ENCODE peak calls at places on chromosomes 5 and 9, in six cellular contexts. One of them, this sample, is unnamed.

GRCh38 chr5:178207183-178207916 is 3.0 kb downstream of the HNRNPAB start:
- DNase-seq in NCI-H2107: no peak
- DNase-seq in stimulated activated CD4-positive, alpha-beta T cell treated with anti-CD3 and anti-CD28 coated beads, Interleukin-2, amount 100 ng/mL, for 24 hours: no peak
- DNase-seq in fibroblast of lung: peak
- DNase-seq in omental fat pad: peak
- DNase-seq in GM18507: no peak
- DNase-seq in this sample: no peak

GRCh38 chr5:108382784-108383358 is 973 bp upstream of the FBXL17 start:
- DNase-seq in NCI-H2107: no peak
- DNase-seq in stimulated activated CD4-positive, alpha-beta T cell treated with anti-CD3 and anti-CD28 coated beads, Interleukin-2, amount 100 ng/mL, for 24 hours: no peak
- DNase-seq in fibroblast of lung: no peak
- DNase-seq in omental fat pad: no peak
- DNase-seq in GM18507: no peak
- DNase-seq in this sample: no peak

GRCh38 chr5:145471831-145472616 is 363.1 kb downstream of the PRELID2 start:
- DNase-seq in NCI-H2107: no peak
- DNase-seq in stimulated activated CD4-positive, alpha-beta T cell treated with anti-CD3 and anti-CD28 coated beads, Interleukin-2, amount 100 ng/mL, for 24 hours: no peak
- DNase-seq in fibroblast of lung: peak
- DNase-seq in omental fat pad: no peak
- DNase-seq in GM18507: no peak
- DNase-seq in this sample: no peak

GRCh38 chr5:110255194-110255593 is 471.3 kb downstream of the TMEM232 start:
- DNase-seq in NCI-H2107: no peak
- DNase-seq in stimulated activated CD4-positive, alpha-beta T cell treated with anti-CD3 and anti-CD28 coated beads, Interleukin-2, amount 100 ng/mL, for 24 hours: no peak
- DNase-seq in fibroblast of lung: no peak
- DNase-seq in omental fat pad: no peak
- DNase-seq in GM18507: no peak
- DNase-seq in this sample: no peak

GRCh38 chr9:115209601-115210306 is 91.8 kb upstream of the TNC start:
- DNase-seq in NCI-H2107: no peak
- DNase-seq in stimulated activated CD4-positive, alpha-beta T cell treated with anti-CD3 and anti-CD28 coated beads, Interleukin-2, amount 100 ng/mL, for 24 hours: no peak
- DNase-seq in fibroblast of lung: peak
- DNase-seq in omental fat pad: no peak
- DNase-seq in GM18507: no peak
- DNase-seq in this sample: no peak

GRCh38 chr5:131186561-131187256 is 16.0 kb downstream of the LYRM7 start:
- DNase-seq in NCI-H2107: no peak
- DNase-seq in stimulated activated CD4-positive, alpha-beta T cell treated with anti-CD3 and anti-CD28 coated beads, Interleukin-2, amount 100 ng/mL, for 24 hours: no peak
- DNase-seq in fibroblast of lung: peak
- DNase-seq in omental fat pad: no peak
- DNase-seq in GM18507: no peak
- DNase-seq in this sample: no peak

GRCh38 chr9:116153765-116154333 is at the start of gene PAPPA:
- DNase-seq in NCI-H2107: no peak
- DNase-seq in stimulated activated CD4-positive, alpha-beta T cell treated with anti-CD3 and anti-CD28 coated beads, Interleukin-2, amount 100 ng/mL, for 24 hours: no peak
- DNase-seq in fibroblast of lung: no peak
- DNase-seq in omental fat pad: no peak
- DNase-seq in GM18507: no peak
- DNase-seq in this sample: no peak

GRCh38 chr5:65263291-65263690 is 218.4 kb downstream of the ADAMTS6 start:
- DNase-seq in NCI-H2107: no peak
- DNase-seq in stimulated activated CD4-positive, alpha-beta T cell treated with anti-CD3 and anti-CD28 coated beads, Interleukin-2, amount 100 ng/mL, for 24 hours: no peak
- DNase-seq in fibroblast of lung: peak
- DNase-seq in omental fat pad: no peak
- DNase-seq in GM18507: no peak
- DNase-seq in this sample: no peak

GRCh38 chr9:71619926-71620325 is 148.4 kb downstream of the CEMIP2 start:
- DNase-seq in NCI-H2107: no peak
- DNase-seq in stimulated activated CD4-positive, alpha-beta T cell treated with anti-CD3 and anti-CD28 coated beads, Interleukin-2, amount 100 ng/mL, for 24 hours: no peak
- DNase-seq in fibroblast of lung: no peak
- DNase-seq in omental fat pad: no peak
- DNase-seq in GM18507: no peak
- DNase-seq in this sample: no peak

GRCh38 chr9:71681708-71682268 is 86.5 kb downstream of the CEMIP2 start:
- DNase-seq in NCI-H2107: no peak
- DNase-seq in stimulated activated CD4-positive, alpha-beta T cell treated with anti-CD3 and anti-CD28 coated beads, Interleukin-2, amount 100 ng/mL, for 24 hours: no peak
- DNase-seq in fibroblast of lung: peak
- DNase-seq in omental fat pad: no peak
- DNase-seq in GM18507: no peak
- DNase-seq in this sample: no peak

GRCh38 chr9:69019808-69020207 is 5.9 kb upstream of the PRKACG start:
- DNase-seq in NCI-H2107: no peak
- DNase-seq in stimulated activated CD4-positive, alpha-beta T cell treated with anti-CD3 and anti-CD28 coated beads, Interleukin-2, amount 100 ng/mL, for 24 hours: no peak
- DNase-seq in fibroblast of lung: no peak
- DNase-seq in omental fat pad: no peak
- DNase-seq in GM18507: no peak
- DNase-seq in this sample: no peak

GRCh38 chr5:92906798-92907380 is 674.1 kb downstream of the NR2F1-AS1 start:
- DNase-seq in NCI-H2107: no peak
- DNase-seq in stimulated activated CD4-positive, alpha-beta T cell treated with anti-CD3 and anti-CD28 coated beads, Interleukin-2, amount 100 ng/mL, for 24 hours: no peak
- DNase-seq in fibroblast of lung: no peak
- DNase-seq in omental fat pad: no peak
- DNase-seq in GM18507: no peak
- DNase-seq in this sample: no peak

GRCh38 chr5:147509041-147509709 is 693 bp downstream of the DPYSL3 start:
- DNase-seq in NCI-H2107: no peak
- DNase-seq in stimulated activated CD4-positive, alpha-beta T cell treated with anti-CD3 and anti-CD28 coated beads, Interleukin-2, amount 100 ng/mL, for 24 hours: no peak
- DNase-seq in fibroblast of lung: peak
- DNase-seq in omental fat pad: no peak
- DNase-seq in GM18507: no peak
- DNase-seq in this sample: no peak

GRCh38 chr5:138448481-138449398 is 9.9 kb downstream of the REEP2 start:
- DNase-seq in NCI-H2107: peak
- DNase-seq in stimulated activated CD4-positive, alpha-beta T cell treated with anti-CD3 and anti-CD28 coated beads, Interleukin-2, amount 100 ng/mL, for 24 hours: no peak
- DNase-seq in fibroblast of lung: peak
- DNase-seq in omental fat pad: no peak
- DNase-seq in GM18507: no peak
- DNase-seq in this sample: no peak

GRCh38 chr5:132456553-132457361 is 33.8 kb downstream of the IRF1 start:
- DNase-seq in NCI-H2107: no peak
- DNase-seq in stimulated activated CD4-positive, alpha-beta T cell treated with anti-CD3 and anti-CD28 coated beads, Interleukin-2, amount 100 ng/mL, for 24 hours: no peak
- DNase-seq in fibroblast of lung: peak
- DNase-seq in omental fat pad: no peak
- DNase-seq in GM18507: peak
- DNase-seq in this sample: no peak

GRCh38 chr9:33649463-33649862 is 125.4 kb downstream of the ANKRD18B start:
- DNase-seq in NCI-H2107: peak
- DNase-seq in stimulated activated CD4-positive, alpha-beta T cell treated with anti-CD3 and anti-CD28 coated beads, Interleukin-2, amount 100 ng/mL, for 24 hours: no peak
- DNase-seq in fibroblast of lung: no peak
- DNase-seq in omental fat pad: no peak
- DNase-seq in GM18507: no peak
- DNase-seq in this sample: no peak

GRCh38 chr5:124738751-124739559 is 7.5 kb downstream of the ZNF608 start:
- DNase-seq in NCI-H2107: no peak
- DNase-seq in stimulated activated CD4-positive, alpha-beta T cell treated with anti-CD3 and anti-CD28 coated beads, Interleukin-2, amount 100 ng/mL, for 24 hours: no peak
- DNase-seq in fibroblast of lung: peak
- DNase-seq in omental fat pad: no peak
- DNase-seq in GM18507: no peak
- DNase-seq in this sample: no peak

GRCh38 chr5:74945561-74946165 is 79.5 kb upstream of the FAM169A start:
- DNase-seq in NCI-H2107: no peak
- DNase-seq in stimulated activated CD4-positive, alpha-beta T cell treated with anti-CD3 and anti-CD28 coated beads, Interleukin-2, amount 100 ng/mL, for 24 hours: peak
- DNase-seq in fibroblast of lung: no peak
- DNase-seq in omental fat pad: no peak
- DNase-seq in GM18507: no peak
- DNase-seq in this sample: no peak

GRCh38 chr5:177301503-177302165 is 1.9 kb downstream of the RAB24 start:
- DNase-seq in NCI-H2107: peak
- DNase-seq in stimulated activated CD4-positive, alpha-beta T cell treated with anti-CD3 and anti-CD28 coated beads, Interleukin-2, amount 100 ng/mL, for 24 hours: no peak
- DNase-seq in fibroblast of lung: peak
- DNase-seq in omental fat pad: no peak
- DNase-seq in GM18507: no peak
- DNase-seq in this sample: no peak

GRCh38 chr9:79129865-79130480 is 441.8 kb upstream of the TLE4 start:
- DNase-seq in NCI-H2107: peak
- DNase-seq in stimulated activated CD4-positive, alpha-beta T cell treated with anti-CD3 and anti-CD28 coated beads, Interleukin-2, amount 100 ng/mL, for 24 hours: peak
- DNase-seq in fibroblast of lung: peak
- DNase-seq in omental fat pad: no peak
- DNase-seq in GM18507: no peak
- DNase-seq in this sample: peak

GRCh38 chr9:137912671-137913070 is 35.1 kb downstream of the CACNA1B start:
- DNase-seq in NCI-H2107: no peak
- DNase-seq in stimulated activated CD4-positive, alpha-beta T cell treated with anti-CD3 and anti-CD28 coated beads, Interleukin-2, amount 100 ng/mL, for 24 hours: no peak
- DNase-seq in fibroblast of lung: no peak
- DNase-seq in omental fat pad: no peak
- DNase-seq in GM18507: no peak
- DNase-seq in this sample: no peak

GRCh38 chr5:50663636-50664035 is 2.8 kb upstream of the PARP8 start:
- DNase-seq in NCI-H2107: no peak
- DNase-seq in stimulated activated CD4-positive, alpha-beta T cell treated with anti-CD3 and anti-CD28 coated beads, Interleukin-2, amount 100 ng/mL, for 24 hours: no peak
- DNase-seq in fibroblast of lung: no peak
- DNase-seq in omental fat pad: no peak
- DNase-seq in GM18507: no peak
- DNase-seq in this sample: peak

GRCh38 chr5:963310-963672 is 45.3 kb upstream of the NKD2 start:
- DNase-seq in NCI-H2107: no peak
- DNase-seq in stimulated activated CD4-positive, alpha-beta T cell treated with anti-CD3 and anti-CD28 coated beads, Interleukin-2, amount 100 ng/mL, for 24 hours: no peak
- DNase-seq in fibroblast of lung: no peak
- DNase-seq in omental fat pad: no peak
- DNase-seq in GM18507: no peak
- DNase-seq in this sample: no peak

GRCh38 chr5:151199581-151200185 is 24.2 kb downstream of the CCDC69 start:
- DNase-seq in NCI-H2107: no peak
- DNase-seq in stimulated activated CD4-positive, alpha-beta T cell treated with anti-CD3 and anti-CD28 coated beads, Interleukin-2, amount 100 ng/mL, for 24 hours: peak
- DNase-seq in fibroblast of lung: no peak
- DNase-seq in omental fat pad: no peak
- DNase-seq in GM18507: no peak
- DNase-seq in this sample: no peak

This sample was measured in hypothalamus.